ENCODE peak calls at places on chromosomes 4 and X, in four cellular contexts. One of them, this sample, is unnamed.

GRCh38 chr4:141102367-141102766 is 30.9 kb downstream of the RNF150 start:
- DNase-seq in epithelial cell of esophagus: peak
- DNase-seq in GM04504: peak
- DNase-seq in DND-41: no peak
- DNase-seq in this sample: no peak

GRCh38 chr4:7854697-7855370 is 84.8 kb downstream of the AFAP1 start:
- DNase-seq in GM04504: no peak
- DNase-seq in DND-41: no peak
- DNase-seq in epithelial cell of esophagus: peak
- DNase-seq in this sample: peak

GRCh38 chrX:55149242-55149641 is 60.4 kb downstream of the PAGE2 start:
- DNase-seq in DND-41: no peak
- DNase-seq in GM04504: no peak
- DNase-seq in epithelial cell of esophagus: no peak
- DNase-seq in this sample: no peak

GRCh38 chr4:82797591-82798081 is 960 bp downstream of the SCD5 start:
- DNase-seq in DND-41: peak
- DNase-seq in GM04504: no peak
- DNase-seq in epithelial cell of esophagus: no peak
- DNase-seq in this sample: no peak

GRCh38 chr4:108861339-108861738 is 98.5 kb upstream of the ETNPPL start:
- DNase-seq in DND-41: peak
- DNase-seq in GM04504: no peak
- DNase-seq in epithelial cell of esophagus: peak
- DNase-seq in this sample: no peak

GRCh38 chr4:19358015-19358414 is 893.7 kb upstream of the SLIT2 start:
- DNase-seq in GM04504: no peak
- DNase-seq in DND-41: no peak
- DNase-seq in epithelial cell of esophagus: peak
- DNase-seq in this sample: no peak

GRCh38 chrX:123988423-123989116 is 27.1 kb downstream of the STAG2 start:
- DNase-seq in DND-41: no peak
- DNase-seq in GM04504: no peak
- DNase-seq in epithelial cell of esophagus: no peak
- DNase-seq in this sample: no peak

GRCh38 chr4:18052158-18052557 is 30.6 kb upstream of the LCORL start:
- DNase-seq in GM04504: no peak
- DNase-seq in epithelial cell of esophagus: no peak
- DNase-seq in DND-41: no peak
- DNase-seq in this sample: no peak